ENCODE peak calls at places on chromosomes 6 and 20, in six cellular contexts. S is H7; I is body of pancreas; L is naive B cell; G is GM13976; N is activated naive CD8-positive, alpha-beta T cell treated with anti-CD3 and anti-CD28 coated beads for 36 hours. T is an unnamed sample.

GRCh38 chr20:58829531-58829941 is 21.2 kb downstream of the GNAS-AS1 start:
- DNase-seq in S (no peak), I (peak), G (no peak), N (no peak), L (no peak), T (no peak)

GRCh38 chr6:26537846-26538571 is at the start of gene HMGN4:
- DNase-seq in S (peak), G (peak), I (peak), L (peak), N (peak), T (peak)

GRCh38 chr20:34553366-34553867 is 5.1 kb upstream of the MAP1LC3A start:
- DNase-seq in I (peak), G (no peak), L (no peak), N (no peak), S (peak), T (no peak)

GRCh38 chr20:17225891-17226409 is 890 bp upstream of the PCSK2 start:
- DNase-seq in N (no peak), L (no peak), G (peak), S (peak), I (no peak), T (no peak)

GRCh38 chr6:134523903-134524302 is 206.0 kb upstream of the SGK1 start:
- DNase-seq in G (no peak), I (no peak), S (no peak), L (no peak), N (no peak), T (no peak)

GRCh38 chr6:118085665-118086064 is 178.6 kb downstream of the SLC35F1 start:
- DNase-seq in N (no peak), S (no peak), G (no peak), I (no peak), L (no peak), T (no peak)

GRCh38 chr6:12584631-12585405 is 131.7 kb upstream of the PHACTR1 start:
- DNase-seq in I (no peak), L (no peak), S (no peak), N (no peak), G (no peak), T (no peak)

GRCh38 chr6:38996676-38997075 is 51.9 kb upstream of the GLP1R start:
- DNase-seq in I (no peak), G (no peak), L (no peak), S (no peak), N (no peak), T (no peak)

GRCh38 chr6:45923831-45924391 is 91.7 kb downstream of the CLIC5 start:
- DNase-seq in I (no peak), S (no peak), G (peak), L (no peak), N (peak), T (no peak)

GRCh38 chr6:147054871-147055270 is 149.3 kb upstream of the STXBP5 start:
- DNase-seq in S (no peak), L (no peak), I (no peak), G (no peak), N (no peak), T (no peak)

GRCh38 chr6:1526689-1527088 is 83.0 kb upstream of the FOXC1 start:
- DNase-seq in S (no peak), N (no peak), G (no peak), L (no peak), I (no peak), T (no peak)

GRCh38 chr6:43292763-43293318 is 5.2 kb upstream of the SLC22A7 start:
- DNase-seq in G (no peak), N (no peak), S (peak), I (no peak), L (no peak), T (no peak)

GRCh38 chr6:139060332-139060731 is 31.8 kb downstream of the ABRACL start:
- DNase-seq in N (peak), L (no peak), G (no peak), S (no peak), I (no peak), T (no peak)

GRCh38 chr20:56414842-56415765 is 3.0 kb downstream of the CASS4 start:
- DNase-seq in G (no peak), N (peak), I (no peak), S (no peak), L (no peak), T (no peak)

GRCh38 chr6:33789550-33789895 is 593 bp upstream of the LEMD2 start:
- DNase-seq in L (no peak), S (no peak), N (no peak), G (no peak), I (no peak), T (no peak)

GRCh38 chr6:158837684-158838625 is 18.8 kb upstream of the EZR start:
- DNase-seq in L (no peak), I (no peak), G (no peak), N (no peak), S (no peak), T (no peak)

GRCh38 chr6:147285087-147285855 is 81.1 kb downstream of the STXBP5 start:
- DNase-seq in N (no peak), I (no peak), S (peak), G (peak), L (peak), T (peak)

GRCh38 chr6:167454003-167454402 is 129.1 kb downstream of the TTLL2 start:
- DNase-seq in G (no peak), S (no peak), I (no peak), N (no peak), L (no peak), T (no peak)

GRCh38 chr6:84284428-84285033 is 57.1 kb upstream of the CEP162 start:
- DNase-seq in G (peak), I (peak), L (no peak), S (peak), N (no peak), T (peak)

GRCh38 chr6:163349001-163349680 is 65.4 kb upstream of the QKI start:
- DNase-seq in S (no peak), L (no peak), N (no peak), I (no peak), G (no peak), T (no peak)

GRCh38 chr6:13615802-13616140 is 636 bp downstream of the NOL7 start:
- DNase-seq in G (no peak), L (no peak), N (peak), I (peak), S (peak), T (peak)

GRCh38 chr20:3084986-3085360 is 449 bp upstream of the AVP start:
- DNase-seq in G (no peak), L (no peak), S (no peak), N (no peak), I (no peak), T (no peak)

GRCh38 chr6:72675396-72675795 is 53.5 kb downstream of the KCNQ5 start:
- DNase-seq in N (no peak), S (no peak), G (no peak), I (no peak), L (no peak), T (peak)

GRCh38 chr6:1607557-1608221 is 2.0 kb upstream of the FOXC1 start:
- DNase-seq in G (no peak), S (peak), L (no peak), I (no peak), N (no peak), T (no peak)

GRCh38 chr6:152049502-152049901 is 242.0 kb downstream of the ESR1 start:
- DNase-seq in N (no peak), S (no peak), L (no peak), G (no peak), I (peak), T (no peak)

GRCh38 chr6:21738180-21739094 is 144.9 kb downstream of the SOX4 start:
- DNase-seq in N (no peak), L (no peak), I (no peak), G (no peak), S (no peak), T (no peak)

GRCh38 chr6:139765825-139766285 is 391.4 kb upstream of the CITED2 start:
- DNase-seq in S (no peak), L (no peak), N (no peak), I (peak), G (no peak), T (peak)

GRCh38 chr6:80021131-80021530 is 16.7 kb downstream of the TTK start:
- DNase-seq in N (no peak), I (no peak), L (no peak), G (no peak), S (no peak), T (no peak)

GRCh38 chr6:137657351-137657911 is 163.2 kb upstream of the OLIG3 start:
- DNase-seq in L (no peak), I (no peak), G (no peak), S (no peak), N (peak), T (no peak)

GRCh38 chr6:166998256-166999144 is 697 bp upstream of the CEP43 start:
- DNase-seq in I (peak), G (peak), L (peak), S (peak), N (peak), T (no peak)

GRCh38 chr20:32582659-32583580 is 2.2 kb downstream of the NOL4L start:
- DNase-seq in G (peak), L (peak), N (peak), I (no peak), S (peak), T (no peak)

GRCh38 chr6:15913001-15913400 is 215.9 kb upstream of the MYLIP start:
- DNase-seq in G (no peak), I (no peak), S (no peak), N (no peak), L (no peak), T (no peak)

GRCh38 chr6:18115356-18115755 is 7.1 kb downstream of the NHLRC1 start:
- DNase-seq in L (no peak), S (no peak), G (no peak), N (peak), I (no peak), T (no peak)

GRCh38 chr6:107419747-107420146 is 39.6 kb downstream of the PDSS2 start:
- DNase-seq in I (no peak), L (no peak), S (no peak), N (no peak), G (no peak), T (no peak)